ENCODE peak calls at places on chromosomes 5 and 9, in six cellular contexts. J is foreskin fibroblast, E is fibroblast of mammary gland, W is Peyer's patch, F is fibroblast of pulmonary artery, O is progenitor cell of endocrine pancreas. X is an unnamed sample.

GRCh38 chr9:124254261-124254682 is 3.5 kb upstream of the NEK6 start:
- DNase-seq in F (no peak), O (no peak), E (no peak), J (no peak), W (no peak), X (no peak)

GRCh38 chr5:120516799-120517198 is 52.7 kb downstream of the PRR16 start:
- DNase-seq in O (no peak), F (peak; percentile 21), W (no peak), E (peak; percentile 62), J (no peak), X (peak; percentile 77)

GRCh38 chr5:34008721-34009120 is 871 bp upstream of the AMACR start:
- DNase-seq in J (peak; percentile 12), E (no peak), W (no peak), O (no peak), F (no peak), X (no peak)

GRCh38 chr5:174418809-174419522 is 305.4 kb upstream of the MSX2 start:
- DNase-seq in J (no peak), O (no peak), W (peak; percentile 72), F (no peak), E (no peak), X (no peak)

GRCh38 chr9:76023715-76024195 is 133.3 kb downstream of the PCSK5 start:
- DNase-seq in J (no peak), E (peak; percentile 3), O (no peak), F (peak; percentile 20), W (peak; percentile 56), X (no peak)

GRCh38 chr5:15021286-15022046 is 149.9 kb upstream of the ANKH start:
- DNase-seq in W (no peak), E (peak; percentile 58), O (no peak), J (peak; percentile 65), F (peak; percentile 83), X (peak; percentile 94)

GRCh38 chr5:1106385-1107166 is 5.3 kb downstream of the SLC12A7 start:
- DNase-seq in J (no peak), E (no peak), W (no peak), F (no peak), O (no peak), X (no peak)

GRCh38 chr5:132238169-132238744 is 10.6 kb upstream of the P4HA2 start:
- DNase-seq in E (peak; percentile 66), W (peak; percentile 91), F (peak; percentile 75), J (peak; percentile 84), O (peak; percentile 73), X (peak; percentile 63)

GRCh38 chr5:92916036-92916435 is 665.0 kb downstream of the NR2F1-AS1 start:
- DNase-seq in W (no peak), O (no peak), F (peak; percentile 85), J (peak; percentile 65), E (peak; percentile 68), X (peak; percentile 39)

GRCh38 chr5:151742870-151743294 is 15.5 kb downstream of the ATOX1 start:
- DNase-seq in W (peak; percentile 55), F (peak; percentile 78), E (peak; percentile 82), J (peak; percentile 86), O (peak; percentile 21), X (peak; percentile 68)

GRCh38 chr5:89996892-89997291 is 412.7 kb downstream of the CETN3 start:
- DNase-seq in W (no peak), J (no peak), F (no peak), O (no peak), E (no peak), X (no peak)

GRCh38 chr5:9785751-9786150 is 155.6 kb upstream of the TAS2R1 start:
- DNase-seq in F (no peak), O (no peak), J (no peak), E (no peak), W (no peak), X (no peak)

GRCh38 chr9:106716820-106717219 is 146.1 kb upstream of the ZNF462 start:
- DNase-seq in O (no peak), J (peak; percentile 11), W (no peak), F (no peak), E (no peak), X (no peak)

GRCh38 chr9:106713206-106713605 is 149.8 kb upstream of the ZNF462 start:
- DNase-seq in O (no peak), E (no peak), F (no peak), W (no peak), J (no peak), X (no peak)

GRCh38 chr9:106718996-106719395 is 144.0 kb upstream of the ZNF462 start:
- DNase-seq in E (peak; percentile 67), W (no peak), O (no peak), J (peak; percentile 68), F (peak; percentile 73), X (peak; percentile 52)

GRCh38 chr9:106722051-106722753 is 140.8 kb upstream of the ZNF462 start:
- DNase-seq in E (no peak), J (no peak), O (no peak), F (no peak), W (no peak), X (no peak)

DNA sequence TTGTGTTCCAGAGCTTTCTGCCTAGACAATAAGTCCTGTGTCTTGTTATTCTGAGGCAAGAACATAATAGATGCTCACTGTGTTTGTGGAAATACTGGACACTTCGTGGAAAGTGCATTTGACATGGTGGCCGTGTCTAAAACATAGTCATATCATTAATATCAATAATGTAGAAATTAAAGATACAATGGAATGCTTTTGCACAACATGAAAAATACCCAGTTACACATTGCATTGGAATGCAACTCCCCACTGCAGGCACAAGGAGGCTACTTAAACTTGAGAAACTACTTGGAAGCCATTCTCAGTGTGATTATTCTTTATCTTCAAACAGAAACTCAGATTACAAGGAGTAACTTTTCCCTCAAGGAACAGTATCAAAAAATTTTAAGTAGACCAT is 145.3 kb upstream of the ZNF462 start:
- DNase-seq in W (no peak), F (peak; percentile 87), J (peak; percentile 82), O (no peak), E (peak; percentile 72), X (peak; percentile 78)
- TF ChIP-seq CTCF in W (no peak), F (peak; percentile 19), J (peak; percentile 2), O (peak; percentile 20), E (peak; percentile 12), X (no peak)

GRCh38 chr9:126386088-126386487 is 59.5 kb downstream of the MVB12B start:
- DNase-seq in E (no peak), W (peak; percentile 65), F (peak; percentile 28), J (peak; percentile 42), O (no peak), X (no peak)
- TF ChIP-seq CTCF in E (peak; percentile 21), W (no peak), F (peak; percentile 35), J (peak; percentile 18), O (peak; percentile 38), X (peak; percentile 30)

DNA sequence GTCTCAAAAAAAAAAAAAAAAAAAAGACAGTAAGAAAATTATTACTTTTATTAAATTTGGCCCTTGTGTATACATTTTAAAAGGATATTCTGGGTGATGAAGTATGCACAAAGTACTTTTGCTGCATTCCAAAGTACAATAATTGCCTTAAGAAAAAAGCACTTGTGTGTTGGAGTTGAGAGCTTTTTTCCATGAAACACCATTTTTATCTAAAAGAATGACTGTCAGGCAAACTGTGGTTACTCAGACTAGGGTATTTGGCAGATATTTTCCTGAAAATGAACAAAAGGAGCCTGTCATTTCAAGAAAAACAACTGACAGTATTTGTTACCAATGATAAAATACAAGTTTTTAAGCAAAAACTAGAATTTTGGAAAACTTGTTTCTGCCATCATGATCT is 84.3 kb upstream of the PTPN3 start:
- DNase-seq in J (no peak), W (no peak), E (no peak), F (no peak), O (no peak), X (no peak)
- TF ChIP-seq CTCF in J (no peak), W (no peak), E (no peak), F (no peak), O (no peak), X (no peak)

DNA sequence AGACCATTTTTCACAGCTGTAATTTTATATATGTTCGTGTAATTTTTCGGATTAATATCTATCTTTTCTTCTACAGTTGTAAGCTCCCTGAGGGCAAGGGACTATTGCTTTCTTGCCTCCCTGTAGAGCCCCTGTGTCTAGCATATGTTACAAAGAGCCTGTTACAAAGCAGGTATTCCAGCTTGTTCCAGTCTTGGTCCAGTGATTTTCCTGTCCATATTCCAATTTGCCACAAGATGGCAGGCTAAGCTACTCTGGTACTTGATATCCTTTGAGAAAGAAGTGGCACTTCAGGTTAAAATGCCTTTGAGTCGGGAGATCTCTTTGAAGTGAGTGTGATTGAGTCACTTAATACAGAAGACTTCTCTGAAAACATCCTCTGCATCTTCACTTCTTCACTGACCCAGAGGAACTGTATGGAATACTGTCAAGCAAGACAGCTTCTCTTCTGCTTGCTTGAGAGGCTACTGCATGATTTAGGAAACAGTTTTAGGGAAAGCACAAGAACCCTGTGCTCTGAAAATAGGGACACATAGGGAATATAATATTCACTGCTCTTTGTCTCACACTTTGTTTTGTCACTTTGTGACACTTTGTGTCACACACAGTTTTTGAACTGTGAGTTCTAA is 24.5 kb downstream of the CAVIN4 start:
- DNase-seq in O (peak; percentile 24), J (peak; percentile 71), E (peak; percentile 61), F (peak; percentile 70), W (no peak), X (peak; percentile 50)
- TF ChIP-seq CTCF in O (peak; percentile 77), J (peak; percentile 66), E (peak; percentile 81), F (peak; percentile 88), W (no peak), X (peak; percentile 85)

GRCh38 chr9:129176786-129177442 is 1.1 kb downstream of the IER5L start:
- DNase-seq in W (peak; percentile 58), O (peak; percentile 35), E (peak; percentile 41), F (peak; percentile 56), J (peak; percentile 64), X (no peak)

GRCh38 chr9:129174724-129175514 is 3.1 kb downstream of the IER5L start:
- DNase-seq in W (peak; percentile 79), E (peak; percentile 87), F (peak; percentile 91), O (peak; percentile 44), J (peak; percentile 98), X (peak; percentile 97)

GRCh38 chr9:129175515-129175824 is 2.6 kb downstream of the IER5L start:
- DNase-seq in O (no peak), J (no peak), E (no peak), F (no peak), W (no peak), X (no peak)

GRCh38 chr9:129177443-129177790 is 644 bp downstream of the IER5L start:
- DNase-seq in J (no peak), W (no peak), E (no peak), O (no peak), F (no peak), X (no peak)

DNA sequence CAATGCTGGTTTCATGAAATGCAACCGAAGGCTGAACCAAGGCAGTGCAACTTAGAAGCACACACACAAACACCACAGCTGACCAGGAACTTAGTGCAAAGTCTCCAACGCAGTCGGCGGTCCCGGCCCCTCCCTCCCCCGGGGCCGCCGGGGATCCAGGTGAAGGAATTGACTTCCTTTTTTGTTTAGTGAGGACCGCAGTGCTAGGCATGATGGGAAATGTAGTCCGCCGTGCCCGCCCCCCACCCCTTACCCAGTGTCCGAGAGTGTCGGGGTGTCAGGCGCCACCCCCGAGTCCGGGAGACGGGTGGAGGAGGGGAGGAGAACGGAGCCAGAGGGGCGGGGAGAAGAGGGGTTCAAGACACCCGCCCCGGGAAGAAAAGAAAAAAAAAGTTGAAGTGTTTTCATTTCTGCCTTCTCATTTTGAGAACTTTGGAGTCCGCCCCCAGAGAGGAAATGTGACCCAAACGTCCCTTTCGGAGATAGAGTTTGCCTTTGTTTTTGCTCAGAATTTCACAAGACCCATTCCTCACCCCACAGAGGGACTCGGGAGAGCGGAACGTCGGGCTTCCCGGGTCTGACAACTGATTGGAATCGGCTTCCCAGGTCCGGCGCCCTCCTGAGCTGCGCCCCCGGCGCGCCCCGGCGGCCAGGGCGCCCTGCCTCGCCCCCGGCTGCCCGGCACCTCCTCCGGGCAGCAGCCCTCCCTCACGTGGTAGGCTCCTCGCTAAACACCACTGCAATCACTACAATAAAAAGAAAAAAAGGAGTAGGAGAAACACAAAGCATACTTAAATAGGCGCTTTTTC is 2.0 kb downstream of the IER5L start:
- DNase-seq in J (peak; percentile 95), E (peak; percentile 87), O (peak; percentile 63), F (peak; percentile 95), W (peak; percentile 92), X (peak; percentile 91)
- TF ChIP-seq CTCF in J (no peak), E (no peak), O (peak; percentile 13), F (no peak), W (no peak), X (no peak)